ENCODE peak calls at places on chromosomes 16 and 17, in six cellular contexts. Y, C, J, O, N and R are unnamed samples.

GRCh38 chr17:68182940-68183551 is 64.8 kb upstream of the AMZ2 start:
- DNase-seq in Y (peak; percentile 89), C (no peak), J (no peak), O (peak; percentile 66), N (no peak), R (peak; percentile 83)

GRCh38 chr16:17389392-17389791 is 81.4 kb downstream of the XYLT1 start:
- DNase-seq in Y (no peak), C (no peak), J (no peak), O (no peak), N (no peak), R (no peak)

GRCh38 chr17:81667754-81668153 is 1.2 kb downstream of the CCDC137 start:
- DNase-seq in Y (peak; percentile 40), C (no peak), J (no peak), O (no peak), N (no peak), R (no peak)

GRCh38 chr17:43609613-43610385 is 51.9 kb downstream of the MEOX1 start:
- DNase-seq in Y (no peak), C (no peak), J (peak; percentile 53), O (no peak), N (no peak), R (no peak)

GRCh38 chr16:11035096-11035495 is 90.7 kb downstream of the CLEC16A start:
- DNase-seq in Y (no peak), C (no peak), J (no peak), O (peak; percentile 20), N (no peak), R (no peak)

GRCh38 chr16:53055603-53056527 is 1.1 kb downstream of the CHD9 start:
- DNase-seq in Y (peak; percentile 66), C (peak; percentile 82), J (peak; percentile 94), O (no peak), N (peak; percentile 57), R (peak; percentile 18)

GRCh38 chr16:8237452-8237851 is 352.9 kb downstream of the TMEM114 start:
- DNase-seq in Y (no peak), C (no peak), J (no peak), O (no peak), N (no peak), R (no peak)

GRCh38 chr17:62693616-62694415 is 66.3 kb downstream of the MRC2 start:
- DNase-seq in Y (no peak), C (no peak), J (no peak), O (no peak), N (no peak), R (no peak)

GRCh38 chr17:28912938-28913333 is 10.1 kb upstream of the DHRS13 start:
- DNase-seq in Y (no peak), C (no peak), J (no peak), O (no peak), N (no peak), R (no peak)

GRCh38 chr16:35194681-35195080 is 1735.3 kb downstream of the TP53TG3F start:
- DNase-seq in Y (no peak), C (no peak), J (no peak), O (peak; percentile 76), N (no peak), R (no peak)

GRCh38 chr17:52157603-52158449 is 688 bp downstream of the CA10 start:
- DNase-seq in Y (no peak), C (no peak), J (no peak), O (no peak), N (no peak), R (peak; percentile 20)

GRCh38 chr16:75250809-75251279 is 580 bp downstream of the BCAR1 start:
- DNase-seq in Y (no peak), C (peak; percentile 42), J (no peak), O (no peak), N (no peak), R (no peak)

GRCh38 chr16:86800914-86801313 is 222.6 kb downstream of the FOXL1 start:
- DNase-seq in Y (no peak), C (no peak), J (no peak), O (no peak), N (no peak), R (no peak)

GRCh38 chr16:66025751-66026150 is 340.7 kb upstream of the CDH5 start:
- DNase-seq in Y (no peak), C (no peak), J (no peak), O (no peak), N (no peak), R (no peak)

GRCh38 chr16:25110392-25110947 is 1.1 kb upstream of the LCMT1 start:
- DNase-seq in Y (peak; percentile 44), C (no peak), J (no peak), O (no peak), N (no peak), R (peak; percentile 90)

GRCh38 chr16:74909665-74910064 is 75.3 kb downstream of the WDR59 start:
- DNase-seq in Y (peak; percentile 29), C (no peak), J (no peak), O (peak; percentile 36), N (no peak), R (no peak)

GRCh38 chr17:48552453-48553189 is 7.7 kb upstream of the HOXB2 start:
- DNase-seq in Y (no peak), C (peak; percentile 72), J (no peak), O (no peak), N (no peak), R (no peak)

GRCh38 chr16:88599092-88599733 is 29.0 kb downstream of the ZC3H18 start:
- DNase-seq in Y (no peak), C (peak; percentile 2), J (peak; percentile 20), O (peak; percentile 92), N (peak; percentile 89), R (no peak)

GRCh38 chr16:87789437-87790277 is 23.9 kb upstream of the KLHDC4 start:
- DNase-seq in Y (no peak), C (peak; percentile 37), J (peak; percentile 46), O (no peak), N (no peak), R (no peak)

GRCh38 chr16:56305956-56306565 is 114.8 kb downstream of the GNAO1 start:
- DNase-seq in Y (no peak), C (no peak), J (no peak), O (no peak), N (no peak), R (no peak)

GRCh38 chr16:25014500-25015147 is 545 bp downstream of the ARHGAP17 start:
- DNase-seq in Y (peak; percentile 30), C (peak; percentile 42), J (peak; percentile 58), O (peak; percentile 90), N (peak; percentile 61), R (peak; percentile 29)

GRCh38 chr17:75693500-75694481 is 26.7 kb downstream of the SAP30BP start:
- DNase-seq in Y (no peak), C (peak; percentile 94), J (peak; percentile 69), O (peak; percentile 96), N (peak; percentile 78), R (no peak)

GRCh38 chr17:75352079-75352569 is 53.4 kb downstream of the GRB2 start:
- DNase-seq in Y (no peak), C (no peak), J (no peak), O (no peak), N (no peak), R (no peak)

GRCh38 chr17:74386397-74386796 is 19.1 kb downstream of the GPR142 start:
- DNase-seq in Y (no peak), C (no peak), J (peak; percentile 29), O (no peak), N (peak; percentile 81), R (no peak)

GRCh38 chr16:27097671-27098275 is 31.0 kb downstream of the C16orf82 start:
- DNase-seq in Y (no peak), C (no peak), J (peak; percentile 85), O (peak; percentile 94), N (peak; percentile 64), R (no peak)

GRCh38 chr17:72605543-72605942 is 484.7 kb downstream of the SOX9 start:
- DNase-seq in Y (no peak), C (no peak), J (no peak), O (no peak), N (no peak), R (no peak)

DNA sequence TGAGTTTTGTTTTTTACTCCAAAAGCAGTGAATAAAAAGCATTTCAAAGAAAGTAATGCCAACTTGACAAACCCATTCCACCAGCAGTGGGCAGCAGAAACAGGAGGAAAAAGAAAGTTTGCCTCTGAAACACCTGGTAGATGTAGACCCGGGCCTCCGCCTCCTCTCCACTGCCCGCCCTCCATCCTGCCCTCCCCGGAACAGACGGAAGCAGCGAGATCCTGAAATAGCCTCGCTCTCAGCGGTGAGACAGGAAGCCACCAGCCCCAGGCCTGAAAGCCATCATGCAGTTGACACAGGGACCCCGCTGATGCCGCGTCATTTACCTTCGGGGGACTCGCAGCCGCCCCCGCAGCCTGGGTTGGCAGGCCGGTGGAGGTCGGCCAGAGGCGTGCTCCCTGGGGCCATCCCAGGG is 67.8 kb downstream of the C16orf78 start:
- DNase-seq in Y (peak; percentile 97), C (no peak), J (peak; percentile 3), O (peak; percentile 87), N (peak; percentile 77), R (peak; percentile 87)
- TF ChIP-seq CTCF in Y (peak; percentile 89), C (peak; percentile 7), J (no peak), O (no peak), N (no peak), R (peak; percentile 49)

GRCh38 chr16:80852261-80852872 is 48.0 kb upstream of the CDYL2 start:
- DNase-seq in Y (peak; percentile 18), C (peak; percentile 24), J (peak; percentile 49), O (no peak), N (no peak), R (peak; percentile 41)
- TF ChIP-seq CTCF in Y (peak; percentile 53), C (peak; percentile 45), J (peak; percentile 59), O (no peak), N (no peak), R (peak; percentile 41)

DNA sequence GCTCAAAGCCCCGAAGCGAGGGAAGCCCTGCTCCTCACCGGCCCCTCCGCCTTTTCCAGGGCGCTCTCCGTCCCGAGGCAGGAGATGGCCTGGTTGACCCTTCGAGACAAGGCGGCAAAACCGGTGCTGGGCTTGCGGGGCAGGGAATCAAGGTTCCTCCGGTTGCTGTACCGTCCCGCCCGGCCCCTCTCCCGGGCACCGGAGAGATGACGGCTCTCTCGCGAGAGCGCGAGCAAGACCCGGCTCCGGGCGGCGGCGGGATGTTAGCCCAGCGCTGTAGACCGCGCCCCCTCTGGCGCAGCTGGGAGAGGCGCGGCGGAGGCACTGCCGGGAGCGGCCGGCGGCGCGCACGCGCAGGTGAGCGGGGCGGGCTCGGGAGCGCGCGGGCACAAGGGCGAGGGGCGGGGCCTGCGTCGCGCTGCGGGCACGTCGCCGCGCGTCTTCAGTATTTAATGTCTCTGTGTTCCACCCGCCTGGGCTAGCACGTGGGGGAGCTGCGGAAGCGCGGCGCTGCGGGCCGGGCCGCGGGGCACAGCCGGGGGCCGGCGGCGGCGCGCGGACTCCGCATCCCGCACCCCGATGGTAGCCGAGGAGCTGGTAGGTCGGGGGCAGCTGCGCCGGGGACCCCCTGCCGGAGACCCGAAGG is at the start of gene AKAP1:
- DNase-seq in Y (peak; percentile 96), C (peak; percentile 95), J (peak; percentile 94), O (peak; percentile 99), N (peak; percentile 94), R (peak; percentile 95)
- TF ChIP-seq CTCF in Y (peak; percentile 50), C (no peak), J (no peak), O (no peak), N (peak; percentile 7), R (no peak)

DNA sequence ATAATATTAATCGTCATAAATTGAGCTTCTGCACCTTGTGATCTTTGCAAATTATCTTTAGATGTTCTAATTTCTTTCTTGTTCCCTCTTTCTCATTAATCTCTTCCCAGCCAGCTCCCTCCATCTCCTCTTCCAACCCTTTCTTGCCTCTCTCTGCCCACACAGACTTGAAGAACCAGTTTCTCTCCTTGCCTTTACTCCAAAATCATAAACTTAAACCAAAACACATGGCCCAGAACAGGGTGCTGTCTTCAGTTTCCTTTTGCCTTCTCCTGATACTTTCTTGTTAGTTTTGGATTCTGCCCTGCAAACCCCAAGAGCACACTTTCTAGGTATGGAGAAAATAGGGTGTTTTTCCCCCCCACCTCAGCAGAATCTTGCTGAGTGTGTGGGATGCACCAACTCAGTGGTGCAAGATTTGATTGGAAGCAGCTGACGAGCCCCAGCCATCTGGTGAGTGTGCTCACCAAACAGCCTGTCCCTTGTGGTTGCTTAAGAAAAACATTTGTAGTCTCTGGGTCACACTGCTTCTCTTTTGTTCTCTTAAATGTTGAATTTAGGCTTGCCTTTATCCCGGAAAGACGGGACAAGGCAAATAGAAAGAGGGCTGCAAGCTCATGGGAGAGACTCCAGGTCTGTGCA is 175.8 kb upstream of the MAF start:
- DNase-seq in Y (no peak), C (peak; percentile 60), J (peak; percentile 11), O (peak; percentile 88), N (no peak), R (no peak)
- TF ChIP-seq CTCF in Y (no peak), C (no peak), J (no peak), O (no peak), N (no peak), R (no peak)